ENCODE peak calls at places on chromosomes 3 and 15, in ten cellular contexts. E, S, W, O, M, R, P, N, G and H are unnamed samples.

GRCh38 chr3:188578579-188579363 is 424.8 kb downstream of the LPP start:
- DNase-seq in M (no peak), R (peak; percentile 50), O (no peak), W (no peak), E (no peak), S (no peak), G (peak; percentile 96), N (peak; percentile 86), P (no peak), H (peak; percentile 19)

GRCh38 chr3:157135671-157136396 is 24.1 kb downstream of the CCNL1 start:
- DNase-seq in N (peak; percentile 59), E (peak; percentile 47), G (peak; percentile 86), R (no peak), S (no peak), P (no peak), M (no peak), W (no peak), O (peak; percentile 48), H (peak; percentile 50)

GRCh38 chr15:73936181-73936580 is 9.9 kb downstream of the LOXL1 start:
- DNase-seq in E (no peak), O (no peak), P (no peak), M (no peak), G (no peak), N (no peak), S (no peak), R (no peak), W (no peak), H (no peak)

GRCh38 chr15:27124287-27124830 is 153.4 kb downstream of the GABRG3 start:
- DNase-seq in E (peak; percentile 75), N (peak; percentile 28), S (no peak), O (no peak), W (no peak), P (no peak), M (no peak), G (peak; percentile 65), R (no peak), H (no peak)

GRCh38 chr15:90013503-90013937 is 12.4 kb downstream of the ZNF710 start:
- DNase-seq in P (no peak), G (no peak), E (no peak), S (no peak), R (no peak), M (no peak), W (no peak), N (no peak), O (peak; percentile 42), H (no peak)

GRCh38 chr15:20340931-20341661 is 200.5 kb downstream of the GOLGA6L6 start:
- DNase-seq in S (no peak), R (peak; percentile 69), O (peak; percentile 79), E (no peak), P (no peak), M (peak; percentile 56), N (no peak), G (no peak), W (peak; percentile 35), H (peak; percentile 76)

GRCh38 chr3:81744366-81744765 is 17.1 kb downstream of the GBE1 start:
- DNase-seq in N (peak; percentile 96), G (peak; percentile 97), R (no peak), S (no peak), E (peak; percentile 12), P (no peak), M (no peak), O (no peak), W (no peak), H (no peak)

GRCh38 chr3:71083726-71084131 is 499.8 kb downstream of the FOXP1 start:
- DNase-seq in P (no peak), O (no peak), E (no peak), W (no peak), N (no peak), R (no peak), S (no peak), G (no peak), M (no peak), H (no peak)

GRCh38 chr15:68228143-68228970 is 1.2 kb downstream of the CLN6 start:
- DNase-seq in N (no peak), S (no peak), W (no peak), R (no peak), E (no peak), O (peak; percentile 44), G (no peak), P (no peak), M (no peak), H (no peak)

GRCh38 chr3:120067090-120067489 is 27.2 kb downstream of the GSK3B start:
- DNase-seq in G (no peak), R (no peak), N (no peak), E (no peak), O (no peak), P (no peak), M (no peak), S (no peak), W (no peak), H (no peak)

GRCh38 chr3:126342211-126342610 is 15.0 kb downstream of the KLF15 start:
- DNase-seq in M (no peak), R (no peak), E (no peak), P (no peak), N (no peak), O (no peak), W (no peak), S (no peak), G (no peak), H (peak; percentile 10)

GRCh38 chr3:187975571-187976360 is 178.2 kb upstream of the LPP start:
- DNase-seq in E (no peak), N (peak; percentile 54), M (no peak), W (no peak), O (peak; percentile 54), S (no peak), P (no peak), G (no peak), R (peak; percentile 78), H (no peak)

GRCh38 chr15:58065011-58065444 is 483 bp downstream of the ALDH1A2 start:
- DNase-seq in G (no peak), W (no peak), R (peak; percentile 16), S (no peak), M (no peak), N (no peak), O (no peak), E (peak; percentile 30), P (no peak), H (peak; percentile 14)

GRCh38 chr3:93861021-93861420 is 112.7 kb downstream of the PROS1 start:
- DNase-seq in N (peak; percentile 4), G (no peak), P (no peak), R (no peak), W (no peak), S (no peak), M (no peak), E (no peak), O (no peak), H (no peak)
- H3K9me3 ChIP-seq in N (no peaks in the 10 kb centered on the region), G (no peaks in the 10 kb centered on the region), P (no peaks in the 10 kb centered on the region), R (no peaks in the 10 kb centered on the region), W (no peaks in the 10 kb centered on the region), S (no peaks in the 10 kb centered on the region), M (no peaks in the 10 kb centered on the region), E (no peaks in the 10 kb centered on the region), O (no peaks in the 10 kb centered on the region), H (no peaks in the 10 kb centered on the region)

DNA sequence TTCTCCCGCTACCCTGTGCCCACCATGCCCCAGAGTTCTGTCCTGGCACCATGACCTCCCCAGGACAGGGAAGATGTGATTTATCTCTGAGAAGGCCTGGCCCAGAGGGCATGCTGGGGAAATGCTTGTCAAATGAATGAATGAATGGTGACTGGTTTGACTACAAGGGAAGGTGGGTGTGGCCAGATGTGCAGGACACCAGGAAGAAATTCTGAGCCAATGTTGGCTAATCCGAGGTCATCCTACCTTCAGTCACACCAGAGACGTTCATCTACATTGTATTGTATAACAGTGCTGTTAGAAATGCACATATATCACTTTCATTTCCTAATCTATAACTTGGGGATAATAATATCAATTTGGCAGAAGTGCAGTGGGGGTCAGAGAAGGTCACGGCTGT is 138.4 kb downstream of the FAM43A start:
- DNase-seq in N (no peak), E (no peak), G (no peak), O (no peak), S (no peak), P (no peak), W (no peak), M (no peak), R (no peak), H (no peak)
- H3K9me3 ChIP-seq in N (no peaks in the 10 kb centered on the region), E (no peaks in the 10 kb centered on the region), G (no peaks in the 10 kb centered on the region), O (no peaks in the 10 kb centered on the region), S (no peaks in the 10 kb centered on the region), P (no peaks in the 10 kb centered on the region), W (no peaks in the 10 kb centered on the region), M (no peaks in the 10 kb centered on the region), R (no peaks in the 10 kb centered on the region), H (no peaks in the 10 kb centered on the region)

GRCh38 chr15:99618941-99619411 is 53.2 kb downstream of the MEF2A start:
- DNase-seq in P (no peak), E (no peak), S (no peak), O (no peak), R (no peak), G (peak; percentile 58), N (peak; percentile 53), W (no peak), M (no peak), H (no peak)

GRCh38 chr15:99616129-99616528 is 50.3 kb downstream of the MEF2A start:
- DNase-seq in S (no peak), N (no peak), E (no peak), O (no peak), P (no peak), G (no peak), R (no peak), W (no peak), M (no peak), H (no peak)

GRCh38 chr15:99614749-99615288 is 49.0 kb downstream of the MEF2A start:
- DNase-seq in O (no peak), M (no peak), P (no peak), E (no peak), G (no peak), S (no peak), N (no peak), R (no peak), W (no peak), H (no peak)

GRCh38 chr15:99615460-99615859 is 49.7 kb downstream of the MEF2A start:
- DNase-seq in W (no peak), R (no peak), G (no peak), M (no peak), P (no peak), E (no peak), S (no peak), O (no peak), N (no peak), H (no peak)

GRCh38 chr15:99616773-99617342 is 51.1 kb downstream of the MEF2A start:
- DNase-seq in O (no peak), G (no peak), N (no peak), S (no peak), E (no peak), P (no peak), R (no peak), M (no peak), W (no peak), H (no peak)
- H3K9me3 ChIP-seq in O (no peaks in the 10 kb centered on the region), G (no peaks in the 10 kb centered on the region), N (no peaks in the 10 kb centered on the region), S (no peaks in the 10 kb centered on the region), E (no peaks in the 10 kb centered on the region), P (no peaks in the 10 kb centered on the region), R (no peaks in the 10 kb centered on the region), M (no peaks in the 10 kb centered on the region), W (no peaks in the 10 kb centered on the region), H (no peaks in the 10 kb centered on the region)

DNA sequence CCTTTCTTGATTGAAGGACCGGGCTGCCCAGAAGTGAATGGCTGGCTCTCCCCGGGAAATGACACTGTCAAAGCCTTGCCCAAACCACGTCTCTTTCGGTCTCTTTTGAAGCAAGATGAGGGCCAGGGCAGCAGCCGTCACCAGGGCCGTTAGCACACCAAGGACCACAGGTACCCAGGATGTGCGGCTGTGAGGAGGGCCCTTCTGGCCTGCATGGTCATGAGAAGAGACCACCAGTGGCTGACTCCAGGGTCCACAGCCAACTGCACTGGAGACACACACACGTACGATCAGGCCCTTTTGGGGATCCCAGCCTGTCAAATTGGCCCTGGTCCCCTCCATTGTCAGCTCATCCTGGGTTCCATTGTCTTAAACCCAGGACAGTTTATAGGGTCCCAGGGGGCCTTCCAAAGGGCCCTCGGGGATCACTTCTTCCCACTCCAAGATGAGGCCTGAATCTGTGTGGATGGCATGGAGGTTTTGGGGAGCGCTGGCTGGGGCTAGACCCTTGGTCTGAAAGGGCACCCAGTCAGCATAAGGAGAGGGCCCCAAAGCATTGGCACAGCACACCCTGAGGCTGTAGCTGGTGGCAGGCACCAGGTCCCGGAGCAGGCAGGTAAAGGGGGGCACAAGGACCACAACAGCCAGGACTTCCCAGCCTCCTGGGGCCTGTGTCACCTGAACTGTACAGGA is 50.9 kb downstream of the ETFA start:
- DNase-seq in E (no peak), P (no peak), G (no peak), O (no peak), W (no peak), M (no peak), N (no peak), S (no peak), R (no peak), H (no peak)
- H3K9me3 ChIP-seq in E (peaks cover 10% of the 10 kb centered on the region), P (no peaks in the 10 kb centered on the region), G (peaks cover 11% of the 10 kb centered on the region), O (no peaks in the 10 kb centered on the region), W (no peaks in the 10 kb centered on the region), M (peaks cover 4% of the 10 kb centered on the region), N (no peaks in the 10 kb centered on the region), S (peaks cover 15% of the 10 kb centered on the region), R (peaks cover 4% of the 10 kb centered on the region), H (peaks cover 15% of the 10 kb centered on the region)